ENCODE peak calls at places on chromosome 15, in four cellular contexts. O is ovary, L is NB4, J is IMR-90. V is an unnamed sample.

GRCh38 chr15:91291673-91292072 is 191.6 kb downstream of the SV2B start:
- DNase-seq in O (no peak), L (peak; percentile 57), J (peak; percentile 20), V (no peak)

GRCh38 chr15:79209116-79209515 is 73.4 kb upstream of the ANKRD34C start:
- DNase-seq in O (no peak), L (no peak), J (no peak), V (no peak)

GRCh38 chr15:50544368-50544767 is 2.1 kb downstream of the USP50 start:
- DNase-seq in O (no peak), L (no peak), J (no peak), V (no peak)

GRCh38 chr15:101406796-101407195 is 82.7 kb downstream of the PCSK6 start:
- DNase-seq in O (no peak), L (no peak), J (no peak), V (no peak)

GRCh38 chr15:31477301-31477700 is 150.7 kb downstream of the KLF13 start:
- DNase-seq in O (no peak), L (no peak), J (no peak), V (no peak)

GRCh38 chr15:62287066-62287857 is 122.2 kb upstream of the C2CD4B start:
- DNase-seq in O (no peak), L (no peak), J (peak; percentile 18), V (no peak)

GRCh38 chr15:63749330-63749942 is 84.3 kb downstream of the HERC1 start:
- DNase-seq in O (no peak), L (no peak), J (peak; percentile 4), V (no peak)

GRCh38 chr15:87609474-87609873 is 647.1 kb downstream of the NTRK3 start:
- DNase-seq in O (no peak), L (no peak), J (peak; percentile 88), V (peak; percentile 20)

DNA sequence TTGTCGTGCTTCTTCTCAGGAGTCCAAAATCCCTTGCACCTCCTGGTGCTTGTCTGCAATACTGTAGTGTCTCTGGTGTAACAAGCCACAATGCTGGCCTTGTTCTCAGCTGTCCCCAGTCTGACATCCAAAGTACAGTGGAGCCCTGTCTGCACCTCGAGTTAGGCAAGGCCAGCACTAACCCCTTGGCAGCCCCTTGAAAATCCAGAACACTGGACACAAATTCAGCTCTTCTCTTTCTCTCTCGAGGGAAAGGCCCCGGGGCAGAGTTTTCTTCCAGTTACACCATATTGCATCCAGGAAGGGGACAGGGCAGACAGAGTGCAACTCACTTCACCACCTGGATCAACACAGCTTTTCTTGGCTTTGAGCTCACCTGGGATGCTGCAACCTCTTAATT is 91.3 kb upstream of the ATP10A start:
- DNase-seq in O (no peak), L (no peak), J (no peak), V (no peak)
- TF ChIP-seq POLR2A in O (no peak), L (no peak), J (no peak), V (no peak)

GRCh38 chr15:93566777-93567176 is 477.8 kb upstream of the RGMA start:
- DNase-seq in O (no peak), L (peak; percentile 3), J (no peak), V (no peak)
- TF ChIP-seq POLR2A in O (no peak), L (no peak), J (no peak), V (no peak)

GRCh38 chr15:44426975-44427755 is at the start of gene CTDSPL2:
- DNase-seq in O (peak; percentile 98), L (peak; percentile 99), J (peak; percentile 98), V (peak; percentile 97)
- TF ChIP-seq POLR2A in O (peak; percentile 50), L (peak; percentile 93), J (peak; percentile 87), V (peak; percentile 96)

GRCh38 chr15:69908518-69909420 is 188.9 kb downstream of the TLE3 start:
- DNase-seq in O (no peak), L (no peak), J (no peak), V (peak; percentile 5)
- TF ChIP-seq POLR2A in O (no peak), L (no peak), J (no peak), V (no peak)

GRCh38 chr15:75209289-75209676 is 7.6 kb downstream of the C15orf39 start:
- DNase-seq in O (no peak), L (no peak), J (no peak), V (no peak)

GRCh38 chr15:75211436-75212199 is 9.9 kb downstream of the C15orf39 start:
- DNase-seq in O (no peak), L (no peak), J (no peak), V (no peak)

GRCh38 chr15:75208501-75209288 is 7.0 kb downstream of the C15orf39 start:
- DNase-seq in O (no peak), L (no peak), J (no peak), V (no peak)

GRCh38 chr15:75212200-75212858 is 10.6 kb downstream of the C15orf39 start:
- DNase-seq in O (no peak), L (no peak), J (no peak), V (no peak)

DNA sequence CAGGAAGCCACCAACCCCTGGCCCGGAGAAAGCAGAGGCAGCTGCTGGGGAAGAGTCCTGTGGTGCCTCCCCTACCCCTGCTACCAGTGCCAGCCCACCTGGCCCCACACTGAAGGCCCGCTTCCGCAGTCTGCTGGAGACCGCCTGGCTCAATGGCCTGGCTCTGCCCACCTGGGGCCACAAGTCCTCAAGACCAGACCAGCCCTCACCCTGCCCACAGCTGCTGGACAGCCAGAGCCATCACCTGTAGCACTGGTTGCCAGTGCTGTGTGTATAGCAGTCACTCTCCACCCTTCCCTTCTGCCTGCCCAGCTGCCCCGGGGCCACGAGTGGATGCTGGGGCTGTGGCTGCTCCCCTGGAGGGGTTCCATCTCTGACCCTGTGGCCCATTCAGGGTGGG is 9.2 kb downstream of the C15orf39 start:
- DNase-seq in O (no peak), L (no peak), J (no peak), V (no peak)
- TF ChIP-seq POLR2A in O (no peak), L (no peak), J (no peak), V (no peak)

DNA sequence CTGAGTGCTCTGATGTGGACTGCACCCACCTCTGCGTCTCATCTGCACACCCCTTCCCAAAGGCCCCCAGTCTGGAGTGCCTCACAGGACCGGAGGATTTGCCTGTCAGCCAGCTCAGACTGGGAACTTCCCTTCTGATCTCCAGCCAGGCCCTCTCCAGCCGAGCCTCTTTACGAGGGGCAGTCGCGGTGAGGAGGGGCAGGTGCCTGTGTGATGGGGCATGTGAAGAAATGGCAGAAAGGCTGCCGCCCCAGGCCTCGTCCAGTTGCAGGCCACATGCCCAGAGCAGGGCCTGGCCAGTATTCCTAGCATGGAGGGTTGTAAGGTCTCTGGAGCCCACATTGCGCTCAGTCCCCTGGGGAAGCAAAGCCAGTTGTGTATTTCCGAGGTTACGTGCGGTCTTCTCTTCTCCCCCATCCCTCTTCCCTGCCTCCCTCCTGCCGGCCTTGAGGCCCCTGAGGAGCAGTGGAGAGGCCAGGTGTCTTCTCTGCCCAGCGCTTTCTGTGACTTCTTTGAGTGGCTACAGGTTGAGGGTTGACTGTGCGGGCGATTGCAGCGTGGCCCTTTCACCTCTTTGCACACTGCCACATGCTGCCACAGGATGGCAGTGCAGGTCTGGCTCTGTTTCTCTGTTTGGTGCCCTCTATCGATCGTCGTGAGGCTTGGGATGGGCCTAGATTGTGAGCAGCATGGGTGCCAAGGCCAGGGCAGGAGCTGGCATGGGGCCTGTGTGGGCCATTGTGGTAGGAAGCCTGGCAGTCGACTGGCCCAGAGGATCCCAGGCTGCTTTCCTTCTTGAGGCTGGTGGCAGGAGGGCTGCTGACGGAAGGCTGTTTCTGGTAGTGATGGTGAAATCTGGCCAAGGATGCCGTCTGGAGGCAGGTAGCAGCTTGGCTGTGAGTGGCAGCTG is 5.3 kb downstream of the CLK3 start:
- DNase-seq in O (no peak), L (peak; percentile 82), J (peak; percentile 64), V (peak; percentile 88)
- TF ChIP-seq POLR2A in O (no peak), L (no peak), J (no peak), V (peak; percentile 28)

DNA sequence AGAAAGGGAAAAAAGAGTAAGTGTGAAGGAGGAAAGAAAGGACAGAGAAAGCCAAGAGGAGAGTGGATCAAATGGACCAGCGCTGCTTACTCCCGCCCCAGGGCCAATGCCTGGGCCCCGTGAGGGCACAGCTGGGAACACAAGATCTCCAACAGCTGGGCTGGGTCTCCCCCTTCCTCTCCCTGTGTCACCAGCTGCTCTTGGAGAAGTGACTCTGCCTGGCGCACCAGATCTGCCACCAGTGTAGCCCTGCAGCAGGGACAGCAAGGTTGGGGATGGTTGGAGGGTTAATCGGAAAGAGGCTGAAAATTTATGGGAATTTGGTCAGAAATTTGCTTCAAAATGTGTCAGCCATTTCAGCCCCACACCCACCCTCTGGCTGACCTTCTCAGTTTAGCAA is 8.4 kb downstream of the CDAN1 start:
- DNase-seq in O (no peak), L (no peak), J (no peak), V (no peak)
- TF ChIP-seq POLR2A in O (no peak), L (no peak), J (no peak), V (no peak)

V was measured in erythroblast.